ENCODE peak calls at places on chromosome 21, in eight cellular contexts. One of them, this sample, is unnamed.

GRCh38 chr21:41361786-41362604 is at the start of gene MX2:
- DNase-seq in psoas muscle: peak
- DNase-seq in OCI-LY7: peak
- DNase-seq in cardiac muscle cell: peak
- DNase-seq in left lung: no peak
- DNase-seq in mucosa of descending colon: peak
- DNase-seq in progenitor cell of endocrine pancreas: no peak
- DNase-seq in SK-N-SH: no peak
- DNase-seq in this sample: no peak

GRCh38 chr21:33478858-33479678 is 706 bp downstream of the TMEM50B start:
- DNase-seq in psoas muscle: peak
- DNase-seq in OCI-LY7: peak
- DNase-seq in cardiac muscle cell: peak
- DNase-seq in left lung: peak
- DNase-seq in mucosa of descending colon: peak
- DNase-seq in progenitor cell of endocrine pancreas: peak
- DNase-seq in SK-N-SH: peak
- DNase-seq in this sample: peak

GRCh38 chr21:15742052-15742451 is 12.3 kb downstream of the USP25 start:
- DNase-seq in psoas muscle: no peak
- DNase-seq in OCI-LY7: no peak
- DNase-seq in cardiac muscle cell: peak
- DNase-seq in left lung: no peak
- DNase-seq in mucosa of descending colon: no peak
- DNase-seq in progenitor cell of endocrine pancreas: no peak
- DNase-seq in SK-N-SH: no peak
- DNase-seq in this sample: no peak

GRCh38 chr21:19420607-19421006 is 1017.0 kb upstream of the TMPRSS15 start:
- DNase-seq in psoas muscle: no peak
- DNase-seq in OCI-LY7: no peak
- DNase-seq in cardiac muscle cell: no peak
- DNase-seq in left lung: no peak
- DNase-seq in mucosa of descending colon: no peak
- DNase-seq in progenitor cell of endocrine pancreas: no peak
- DNase-seq in SK-N-SH: no peak
- DNase-seq in this sample: no peak

GRCh38 chr21:15063821-15064575 is 802 bp downstream of the NRIP1 start:
- DNase-seq in psoas muscle: peak
- DNase-seq in OCI-LY7: no peak
- DNase-seq in cardiac muscle cell: peak
- DNase-seq in left lung: peak
- DNase-seq in mucosa of descending colon: peak
- DNase-seq in progenitor cell of endocrine pancreas: peak
- DNase-seq in SK-N-SH: peak
- DNase-seq in this sample: peak

GRCh38 chr21:17988038-17988437 is 168.9 kb upstream of the C21orf91 start:
- DNase-seq in psoas muscle: no peak
- DNase-seq in OCI-LY7: no peak
- DNase-seq in cardiac muscle cell: no peak
- DNase-seq in left lung: no peak
- DNase-seq in mucosa of descending colon: no peak
- DNase-seq in progenitor cell of endocrine pancreas: no peak
- DNase-seq in SK-N-SH: no peak
- DNase-seq in this sample: no peak

GRCh38 chr21:41043008-41043407 is 125.0 kb upstream of the BACE2 start:
- DNase-seq in psoas muscle: no peak
- DNase-seq in OCI-LY7: peak
- DNase-seq in cardiac muscle cell: no peak
- DNase-seq in left lung: no peak
- DNase-seq in mucosa of descending colon: no peak
- DNase-seq in progenitor cell of endocrine pancreas: no peak
- DNase-seq in SK-N-SH: no peak
- DNase-seq in this sample: no peak

GRCh38 chr21:42534361-42534900 is 20.8 kb downstream of the SLC37A1 start:
- DNase-seq in psoas muscle: no peak
- DNase-seq in OCI-LY7: peak
- DNase-seq in cardiac muscle cell: no peak
- DNase-seq in left lung: no peak
- DNase-seq in mucosa of descending colon: no peak
- DNase-seq in progenitor cell of endocrine pancreas: no peak
- DNase-seq in SK-N-SH: peak
- DNase-seq in this sample: no peak

GRCh38 chr21:42818328-42818749 is 61.0 kb downstream of the WDR4 start:
- DNase-seq in psoas muscle: peak
- DNase-seq in OCI-LY7: peak
- DNase-seq in cardiac muscle cell: peak
- DNase-seq in left lung: peak
- DNase-seq in mucosa of descending colon: no peak
- DNase-seq in progenitor cell of endocrine pancreas: no peak
- DNase-seq in SK-N-SH: peak
- DNase-seq in this sample: no peak

GRCh38 chr21:21383126-21383525 is 384.9 kb downstream of the NCAM2 start:
- DNase-seq in psoas muscle: no peak
- DNase-seq in OCI-LY7: no peak
- DNase-seq in cardiac muscle cell: peak
- DNase-seq in left lung: no peak
- DNase-seq in mucosa of descending colon: no peak
- DNase-seq in progenitor cell of endocrine pancreas: no peak
- DNase-seq in SK-N-SH: no peak
- DNase-seq in this sample: no peak

GRCh38 chr21:39934895-39935294 is 67.7 kb downstream of the PCP4 start:
- DNase-seq in psoas muscle: no peak
- DNase-seq in OCI-LY7: no peak
- DNase-seq in cardiac muscle cell: no peak
- DNase-seq in left lung: no peak
- DNase-seq in mucosa of descending colon: no peak
- DNase-seq in progenitor cell of endocrine pancreas: no peak
- DNase-seq in SK-N-SH: no peak
- DNase-seq in this sample: no peak

GRCh38 chr21:14070049-14070893 is 140.5 kb downstream of the LIPI start:
- DNase-seq in psoas muscle: no peak
- DNase-seq in OCI-LY7: no peak
- DNase-seq in cardiac muscle cell: no peak
- DNase-seq in left lung: peak
- DNase-seq in mucosa of descending colon: no peak
- DNase-seq in progenitor cell of endocrine pancreas: no peak
- DNase-seq in SK-N-SH: peak
- DNase-seq in this sample: no peak

GRCh38 chr21:15005391-15005790 is 59.4 kb downstream of the NRIP1 start:
- DNase-seq in psoas muscle: no peak
- DNase-seq in OCI-LY7: no peak
- DNase-seq in cardiac muscle cell: no peak
- DNase-seq in left lung: no peak
- DNase-seq in mucosa of descending colon: peak
- DNase-seq in progenitor cell of endocrine pancreas: no peak
- DNase-seq in SK-N-SH: no peak
- DNase-seq in this sample: no peak

GRCh38 chr21:34614443-34614692 is 545 bp downstream of the RCAN1 start:
- DNase-seq in psoas muscle: peak
- DNase-seq in OCI-LY7: no peak
- DNase-seq in cardiac muscle cell: no peak
- DNase-seq in left lung: no peak
- DNase-seq in mucosa of descending colon: peak
- DNase-seq in progenitor cell of endocrine pancreas: no peak
- DNase-seq in SK-N-SH: no peak
- DNase-seq in this sample: no peak

GRCh38 chr21:41611966-41612606 is 104.1 kb upstream of the TMPRSS2 start:
- DNase-seq in psoas muscle: no peak
- DNase-seq in OCI-LY7: peak
- DNase-seq in cardiac muscle cell: no peak
- DNase-seq in left lung: no peak
- DNase-seq in mucosa of descending colon: no peak
- DNase-seq in progenitor cell of endocrine pancreas: no peak
- DNase-seq in SK-N-SH: no peak
- DNase-seq in this sample: no peak

GRCh38 chr21:37863842-37864241 is 52.4 kb downstream of the KCNJ6 start:
- DNase-seq in psoas muscle: no peak
- DNase-seq in OCI-LY7: no peak
- DNase-seq in cardiac muscle cell: peak
- DNase-seq in left lung: peak
- DNase-seq in mucosa of descending colon: no peak
- DNase-seq in progenitor cell of endocrine pancreas: no peak
- DNase-seq in SK-N-SH: no peak
- DNase-seq in this sample: no peak

GRCh38 chr21:35204850-35205564 is 155.9 kb upstream of the RUNX1 start:
- DNase-seq in psoas muscle: peak
- DNase-seq in OCI-LY7: peak
- DNase-seq in cardiac muscle cell: peak
- DNase-seq in left lung: peak
- DNase-seq in mucosa of descending colon: peak
- DNase-seq in progenitor cell of endocrine pancreas: no peak
- DNase-seq in SK-N-SH: no peak
- DNase-seq in this sample: no peak

GRCh38 chr21:42653492-42654061 is at the start of gene PDE9A:
- DNase-seq in psoas muscle: peak
- DNase-seq in OCI-LY7: peak
- DNase-seq in cardiac muscle cell: no peak
- DNase-seq in left lung: peak
- DNase-seq in mucosa of descending colon: peak
- DNase-seq in progenitor cell of endocrine pancreas: peak
- DNase-seq in SK-N-SH: peak
- DNase-seq in this sample: no peak

GRCh38 chr21:36208326-36209013 is 51.8 kb downstream of the DOP1B start:
- DNase-seq in psoas muscle: no peak
- DNase-seq in OCI-LY7: no peak
- DNase-seq in cardiac muscle cell: no peak
- DNase-seq in left lung: no peak
- DNase-seq in mucosa of descending colon: no peak
- DNase-seq in progenitor cell of endocrine pancreas: no peak
- DNase-seq in SK-N-SH: no peak
- DNase-seq in this sample: no peak
- TF ChIP-seq CTCF in psoas muscle: no peak
- TF ChIP-seq CTCF in OCI-LY7: no peak
- TF ChIP-seq CTCF in cardiac muscle cell: no peak
- TF ChIP-seq CTCF in left lung: no peak
- TF ChIP-seq CTCF in mucosa of descending colon: no peak
- TF ChIP-seq CTCF in progenitor cell of endocrine pancreas: no peak
- TF ChIP-seq CTCF in SK-N-SH: no peak
- TF ChIP-seq CTCF in this sample: no peak

GRCh38 chr21:38869196-38869595 is 63.5 kb downstream of the ETS2 start:
- DNase-seq in psoas muscle: no peak
- DNase-seq in OCI-LY7: no peak
- DNase-seq in cardiac muscle cell: no peak
- DNase-seq in left lung: no peak
- DNase-seq in mucosa of descending colon: no peak
- DNase-seq in progenitor cell of endocrine pancreas: no peak
- DNase-seq in SK-N-SH: no peak
- DNase-seq in this sample: no peak

GRCh38 chr21:38875694-38876492 is 70.2 kb downstream of the ETS2 start:
- DNase-seq in psoas muscle: no peak
- DNase-seq in OCI-LY7: no peak
- DNase-seq in cardiac muscle cell: peak
- DNase-seq in left lung: no peak
- DNase-seq in mucosa of descending colon: no peak
- DNase-seq in progenitor cell of endocrine pancreas: no peak
- DNase-seq in SK-N-SH: no peak
- DNase-seq in this sample: no peak

GRCh38 chr21:38869946-38870345 is 64.2 kb downstream of the ETS2 start:
- DNase-seq in psoas muscle: no peak
- DNase-seq in OCI-LY7: no peak
- DNase-seq in cardiac muscle cell: peak
- DNase-seq in left lung: no peak
- DNase-seq in mucosa of descending colon: no peak
- DNase-seq in progenitor cell of endocrine pancreas: no peak
- DNase-seq in SK-N-SH: no peak
- DNase-seq in this sample: no peak
- TF ChIP-seq CTCF in psoas muscle: no peak
- TF ChIP-seq CTCF in OCI-LY7: no peak
- TF ChIP-seq CTCF in cardiac muscle cell: no peak
- TF ChIP-seq CTCF in left lung: no peak
- TF ChIP-seq CTCF in mucosa of descending colon: no peak
- TF ChIP-seq CTCF in progenitor cell of endocrine pancreas: no peak
- TF ChIP-seq CTCF in SK-N-SH: no peak
- TF ChIP-seq CTCF in this sample: no peak

GRCh38 chr21:45407629-45408247 is 2.8 kb downstream of the COL18A1 start:
- DNase-seq in psoas muscle: peak
- DNase-seq in OCI-LY7: no peak
- DNase-seq in cardiac muscle cell: no peak
- DNase-seq in left lung: peak
- DNase-seq in mucosa of descending colon: peak
- DNase-seq in progenitor cell of endocrine pancreas: no peak
- DNase-seq in SK-N-SH: no peak
- DNase-seq in this sample: no peak
- TF ChIP-seq CTCF in psoas muscle: no peak
- TF ChIP-seq CTCF in OCI-LY7: no peak
- TF ChIP-seq CTCF in cardiac muscle cell: no peak
- TF ChIP-seq CTCF in left lung: no peak
- TF ChIP-seq CTCF in mucosa of descending colon: no peak
- TF ChIP-seq CTCF in progenitor cell of endocrine pancreas: peak
- TF ChIP-seq CTCF in SK-N-SH: peak
- TF ChIP-seq CTCF in this sample: peak

DNA sequence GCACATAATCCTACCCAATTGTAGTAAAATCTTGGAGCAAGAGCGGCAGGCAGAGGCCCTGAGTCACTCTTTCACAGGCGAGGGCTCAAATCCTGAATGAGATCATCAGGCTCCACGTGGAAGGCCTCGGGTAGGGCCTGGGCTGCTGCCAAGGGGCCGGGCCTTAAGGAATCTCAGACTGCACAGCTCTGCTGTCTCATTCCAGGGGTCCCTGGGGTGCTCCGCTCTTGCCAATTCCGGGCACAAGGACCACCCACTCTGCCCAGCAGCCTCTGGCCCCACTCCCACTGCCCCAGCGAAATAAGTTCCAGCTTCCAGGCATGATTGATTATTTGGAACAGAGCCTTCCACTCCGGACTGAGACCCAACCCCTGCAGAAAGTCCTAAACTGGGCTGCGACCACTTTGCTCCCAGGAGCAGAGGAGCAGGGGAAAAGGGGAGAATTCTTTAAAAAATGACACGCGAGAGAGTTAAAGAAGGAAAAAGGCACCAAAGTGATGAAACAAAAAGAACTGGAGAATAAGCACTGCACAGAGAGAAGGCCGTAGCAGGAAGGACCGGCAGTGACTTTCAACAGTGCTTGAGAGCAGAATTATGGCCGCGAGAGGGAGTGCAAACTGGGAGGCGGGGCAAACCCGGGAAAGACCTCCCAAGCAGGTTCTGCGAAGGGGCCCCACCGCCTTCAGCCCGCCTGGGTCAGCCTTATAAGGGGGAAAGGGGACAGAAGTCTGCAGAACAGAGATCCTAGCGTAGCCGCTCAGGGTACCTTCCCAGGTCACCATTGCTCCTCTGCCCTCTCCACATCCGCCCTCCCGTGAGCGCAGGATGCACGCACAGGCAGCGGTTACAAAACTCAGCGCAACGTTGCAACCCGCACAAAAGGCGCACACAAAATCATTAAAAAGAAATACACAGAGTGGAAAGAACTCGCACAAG is 2.0 kb downstream of the ADAMTS1 start:
- DNase-seq in psoas muscle: peak
- DNase-seq in OCI-LY7: no peak
- DNase-seq in cardiac muscle cell: peak
- DNase-seq in left lung: peak
- DNase-seq in mucosa of descending colon: peak
- DNase-seq in progenitor cell of endocrine pancreas: peak
- DNase-seq in SK-N-SH: peak
- DNase-seq in this sample: peak
- TF ChIP-seq CTCF in psoas muscle: peak
- TF ChIP-seq CTCF in OCI-LY7: no peak
- TF ChIP-seq CTCF in cardiac muscle cell: peak
- TF ChIP-seq CTCF in left lung: no peak
- TF ChIP-seq CTCF in mucosa of descending colon: no peak
- TF ChIP-seq CTCF in progenitor cell of endocrine pancreas: peak
- TF ChIP-seq CTCF in SK-N-SH: peak
- TF ChIP-seq CTCF in this sample: peak

This sample was measured in type B pancreatic cell.